ENCODE peak calls at places on chromosomes 11 and 22, in seven cellular contexts. One of them, this sample, is unnamed. For H3K4me1 and H3K9me3, the result is how much of the 10 kb centered on the place peaks cover.

GRCh38 chr22:25702046-25702445 is 39.9 kb upstream of the MYO18B start:
- DNase-seq in stomach: no peak
- DNase-seq in adrenal gland: no peak
- DNase-seq in IMR-90: peak
- DNase-seq in body of pancreas: no peak
- DNase-seq in HCT116: no peak
- DNase-seq in transverse colon: no peak
- DNase-seq in this sample: no peak

GRCh38 chr22:36191106-36191836 is 10.3 kb downstream of the APOL4 start:
- DNase-seq in stomach: no peak
- DNase-seq in adrenal gland: peak
- DNase-seq in IMR-90: peak
- DNase-seq in body of pancreas: no peak
- DNase-seq in HCT116: no peak
- DNase-seq in transverse colon: peak
- DNase-seq in this sample: peak

GRCh38 chr11:61834278-61835004 is 6.3 kb downstream of the FADS2 start:
- DNase-seq in stomach: no peak
- DNase-seq in adrenal gland: peak
- DNase-seq in IMR-90: peak
- DNase-seq in body of pancreas: no peak
- DNase-seq in HCT116: no peak
- DNase-seq in transverse colon: no peak
- DNase-seq in this sample: peak

GRCh38 chr11:131614514-131615085 is 244.2 kb downstream of the NTM start:
- DNase-seq in stomach: no peak
- DNase-seq in adrenal gland: no peak
- DNase-seq in IMR-90: no peak
- DNase-seq in body of pancreas: no peak
- DNase-seq in HCT116: no peak
- DNase-seq in transverse colon: no peak
- DNase-seq in this sample: no peak

GRCh38 chr22:49937758-49938564 is 19.5 kb downstream of the CRELD2 start:
- DNase-seq in stomach: peak
- DNase-seq in adrenal gland: peak
- DNase-seq in IMR-90: no peak
- DNase-seq in body of pancreas: no peak
- DNase-seq in HCT116: no peak
- DNase-seq in transverse colon: no peak
- DNase-seq in this sample: no peak

GRCh38 chr11:1826552-1827094 is 8.2 kb upstream of the SYT8 start:
- DNase-seq in stomach: peak
- DNase-seq in adrenal gland: peak
- DNase-seq in IMR-90: peak
- DNase-seq in body of pancreas: peak
- DNase-seq in HCT116: no peak
- DNase-seq in transverse colon: peak
- DNase-seq in this sample: no peak

GRCh38 chr11:93740031-93740801 is 1.1 kb downstream of the TAF1D start:
- DNase-seq in stomach: no peak
- DNase-seq in adrenal gland: no peak
- DNase-seq in IMR-90: peak
- DNase-seq in body of pancreas: peak
- DNase-seq in HCT116: no peak
- DNase-seq in transverse colon: peak
- DNase-seq in this sample: no peak

GRCh38 chr11:75302346-75302745 is 49.1 kb downstream of the ARRB1 start:
- DNase-seq in stomach: no peak
- DNase-seq in adrenal gland: no peak
- DNase-seq in IMR-90: no peak
- DNase-seq in body of pancreas: no peak
- DNase-seq in HCT116: no peak
- DNase-seq in transverse colon: no peak
- DNase-seq in this sample: no peak

GRCh38 chr11:123760894-123761293 is 6.6 kb upstream of the OR6X1 start:
- DNase-seq in stomach: no peak
- DNase-seq in adrenal gland: no peak
- DNase-seq in IMR-90: no peak
- DNase-seq in body of pancreas: no peak
- DNase-seq in HCT116: no peak
- DNase-seq in transverse colon: no peak
- DNase-seq in this sample: no peak

GRCh38 chr11:112656772-112657428 is 304.3 kb upstream of the NCAM1 start:
- DNase-seq in stomach: no peak
- DNase-seq in adrenal gland: no peak
- DNase-seq in IMR-90: peak
- DNase-seq in body of pancreas: no peak
- DNase-seq in HCT116: peak
- DNase-seq in transverse colon: no peak
- DNase-seq in this sample: peak

DNA sequence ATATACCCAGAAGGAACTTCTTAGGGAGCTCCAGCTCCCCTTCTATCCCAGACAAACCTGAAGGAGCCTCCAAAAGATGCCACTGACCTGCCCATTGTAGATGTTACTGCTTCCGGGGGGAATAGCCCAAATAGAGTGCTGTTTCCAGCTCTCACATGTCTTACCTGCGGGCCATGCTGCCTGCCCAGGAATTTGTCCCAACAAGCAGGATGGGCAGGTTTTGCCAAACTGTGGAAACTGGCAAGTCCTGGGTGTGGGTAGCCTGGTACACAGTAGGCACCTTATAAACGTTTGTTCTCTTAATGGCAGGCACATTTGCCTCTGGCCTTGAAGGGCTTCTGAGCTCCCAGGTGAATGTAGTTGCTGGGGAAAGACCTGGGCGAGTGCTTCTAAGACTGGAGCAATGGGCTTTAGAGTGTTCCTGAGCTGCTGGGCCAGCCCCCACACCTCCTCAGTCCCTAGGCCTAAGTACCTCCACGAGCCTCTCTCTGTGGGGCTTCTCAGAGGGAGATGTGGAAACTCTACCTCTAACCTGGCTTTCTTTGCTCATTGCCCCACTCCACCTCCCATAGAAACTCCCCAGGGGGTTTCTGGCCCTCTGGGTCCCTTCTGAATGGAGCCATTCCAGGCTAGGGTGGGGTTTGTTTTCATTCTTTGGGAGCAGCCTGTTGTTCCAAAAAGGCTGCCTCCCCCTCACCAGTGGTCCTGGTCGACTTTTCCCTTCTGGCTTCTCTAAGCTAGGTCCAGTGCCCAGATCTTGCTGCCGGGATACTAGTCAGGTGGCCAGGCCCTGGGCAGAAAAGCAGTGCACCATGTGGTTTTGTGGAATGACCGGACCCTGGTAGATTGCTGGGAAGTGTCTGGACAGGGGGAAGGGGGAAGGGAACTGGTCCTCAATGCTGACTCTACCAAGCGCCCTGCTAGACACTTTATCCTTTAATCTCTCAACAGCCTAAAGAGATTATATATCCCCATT is 37.2 kb downstream of the LIMK2 start:
- DNase-seq in stomach: no peak
- DNase-seq in adrenal gland: no peak
- DNase-seq in IMR-90: no peak
- DNase-seq in body of pancreas: no peak
- DNase-seq in HCT116: no peak
- DNase-seq in transverse colon: no peak
- DNase-seq in this sample: no peak
- TF ChIP-seq POLR2A in stomach: no peak
- TF ChIP-seq POLR2A in adrenal gland: no peak
- TF ChIP-seq POLR2A in IMR-90: no peak
- TF ChIP-seq POLR2A in body of pancreas: no peak
- TF ChIP-seq POLR2A in HCT116: no peak
- TF ChIP-seq POLR2A in transverse colon: no peak
- TF ChIP-seq POLR2A in this sample: no peak

GRCh38 chr11:122116591-122116990 is 576 bp upstream of the BLID start:
- DNase-seq in stomach: no peak
- DNase-seq in adrenal gland: no peak
- DNase-seq in IMR-90: no peak
- DNase-seq in body of pancreas: no peak
- DNase-seq in HCT116: no peak
- DNase-seq in transverse colon: no peak
- DNase-seq in this sample: no peak
- H3K4me1 ChIP-seq in stomach: under half
- H3K4me1 ChIP-seq in adrenal gland: under half
- H3K4me1 ChIP-seq in IMR-90: under half
- H3K4me1 ChIP-seq in body of pancreas: under half
- H3K4me1 ChIP-seq in HCT116: under half
- H3K4me1 ChIP-seq in transverse colon: under half
- H3K4me1 ChIP-seq in this sample: under half

GRCh38 chr11:58727415-58727797 is 4.3 kb downstream of the GLYAT start:
- DNase-seq in stomach: no peak
- DNase-seq in adrenal gland: no peak
- DNase-seq in IMR-90: no peak
- DNase-seq in body of pancreas: no peak
- DNase-seq in HCT116: no peak
- DNase-seq in transverse colon: no peak
- DNase-seq in this sample: no peak

GRCh38 chr11:58734681-58735490 is 3.1 kb upstream of the GLYAT start:
- DNase-seq in stomach: peak
- DNase-seq in adrenal gland: no peak
- DNase-seq in IMR-90: no peak
- DNase-seq in body of pancreas: peak
- DNase-seq in HCT116: no peak
- DNase-seq in transverse colon: no peak
- DNase-seq in this sample: no peak

GRCh38 chr11:58730507-58731089 is 1.1 kb downstream of the GLYAT start:
- DNase-seq in stomach: no peak
- DNase-seq in adrenal gland: no peak
- DNase-seq in IMR-90: no peak
- DNase-seq in body of pancreas: no peak
- DNase-seq in HCT116: no peak
- DNase-seq in transverse colon: no peak
- DNase-seq in this sample: no peak

GRCh38 chr11:58726594-58727414 is 4.9 kb downstream of the GLYAT start:
- DNase-seq in stomach: no peak
- DNase-seq in adrenal gland: no peak
- DNase-seq in IMR-90: no peak
- DNase-seq in body of pancreas: no peak
- DNase-seq in HCT116: no peak
- DNase-seq in transverse colon: no peak
- DNase-seq in this sample: no peak

DNA sequence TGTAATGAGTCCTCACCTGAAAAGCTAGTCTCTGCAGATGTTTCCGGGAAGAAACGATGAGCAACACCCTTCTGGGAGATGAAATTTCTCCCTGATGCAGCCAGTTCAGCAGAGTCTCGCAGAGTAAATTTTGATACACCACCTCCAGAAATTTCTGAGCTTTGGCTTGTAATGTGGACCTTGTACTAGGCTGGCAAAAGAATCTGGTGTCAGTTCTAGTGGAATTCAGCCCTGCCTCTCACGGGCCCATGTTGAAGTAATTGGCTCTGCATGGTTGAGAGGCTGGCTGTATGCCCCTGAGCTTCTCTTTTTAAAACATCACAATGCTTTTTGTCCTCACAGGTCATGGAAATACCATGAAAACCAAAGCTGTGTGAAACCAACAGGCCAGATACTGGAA is at the start of gene GLYAT:
- DNase-seq in stomach: no peak
- DNase-seq in adrenal gland: no peak
- DNase-seq in IMR-90: no peak
- DNase-seq in body of pancreas: no peak
- DNase-seq in HCT116: no peak
- DNase-seq in transverse colon: no peak
- DNase-seq in this sample: no peak
- H3K9me3 ChIP-seq in stomach: under half
- H3K9me3 ChIP-seq in adrenal gland: under half
- H3K9me3 ChIP-seq in IMR-90: under half
- H3K9me3 ChIP-seq in body of pancreas: under half
- H3K9me3 ChIP-seq in HCT116: under half
- H3K9me3 ChIP-seq in transverse colon: under half
- H3K9me3 ChIP-seq in this sample: under half

DNA sequence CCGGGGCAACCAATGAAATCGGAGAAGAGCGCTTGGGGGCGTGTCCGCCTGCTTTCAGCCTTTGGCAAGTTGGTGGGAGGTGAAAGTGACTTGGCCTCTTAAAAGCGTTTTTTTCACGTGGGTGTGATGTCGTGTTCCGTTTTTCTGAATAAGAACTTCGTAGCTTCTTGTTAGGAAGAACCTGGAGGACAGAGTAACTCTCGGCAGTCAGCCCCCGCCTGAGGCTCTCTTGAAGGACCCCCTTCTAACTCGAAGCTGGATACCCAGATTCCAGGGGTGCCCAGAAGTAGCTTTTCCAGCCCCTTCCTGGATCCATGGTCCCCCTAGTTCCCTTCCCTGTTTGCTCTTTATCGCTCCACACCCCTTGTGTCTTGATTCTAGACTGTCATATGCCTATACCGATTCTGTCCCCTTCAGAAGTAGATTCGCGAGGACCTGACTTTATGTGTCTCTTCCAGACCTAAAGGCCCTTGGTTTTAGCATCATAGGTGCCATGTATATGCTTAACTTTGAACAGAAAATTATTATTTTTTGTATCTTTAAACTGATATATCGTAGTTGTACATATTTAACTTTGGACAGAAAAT is 915 bp upstream of the OSBP start:
- DNase-seq in stomach: no peak
- DNase-seq in adrenal gland: no peak
- DNase-seq in IMR-90: no peak
- DNase-seq in body of pancreas: no peak
- DNase-seq in HCT116: no peak
- DNase-seq in transverse colon: no peak
- DNase-seq in this sample: no peak
- TF ChIP-seq POLR2A in stomach: no peak
- TF ChIP-seq POLR2A in adrenal gland: peak
- TF ChIP-seq POLR2A in IMR-90: peak
- TF ChIP-seq POLR2A in body of pancreas: peak
- TF ChIP-seq POLR2A in HCT116: peak
- TF ChIP-seq POLR2A in transverse colon: peak
- TF ChIP-seq POLR2A in this sample: peak

DNA sequence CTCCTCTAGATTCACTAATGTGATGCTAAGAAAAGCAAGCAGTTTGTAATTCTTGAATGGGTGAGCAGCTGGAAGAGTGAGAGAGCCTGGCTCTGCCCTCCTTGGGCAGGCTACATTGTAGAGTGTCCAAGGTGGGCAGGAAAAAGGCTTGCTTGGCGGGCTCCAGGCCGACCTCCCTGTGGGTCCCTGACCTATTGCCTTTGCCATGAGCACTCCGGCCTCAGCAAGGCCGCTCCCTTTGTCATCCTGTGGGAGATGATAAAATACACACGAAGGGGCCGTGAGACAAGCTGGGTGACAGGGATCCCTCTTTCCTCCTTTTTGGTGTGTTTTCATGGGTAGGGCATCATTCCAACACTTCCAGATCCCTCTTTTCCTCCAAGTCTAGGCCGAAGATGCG is 41.8 kb downstream of the TIMP3 start:
- DNase-seq in stomach: no peak
- DNase-seq in adrenal gland: no peak
- DNase-seq in IMR-90: no peak
- DNase-seq in body of pancreas: no peak
- DNase-seq in HCT116: no peak
- DNase-seq in transverse colon: no peak
- DNase-seq in this sample: no peak
- H3K4me1 ChIP-seq in stomach: half or more
- H3K4me1 ChIP-seq in adrenal gland: half or more
- H3K4me1 ChIP-seq in IMR-90: under half
- H3K4me1 ChIP-seq in body of pancreas: under half
- H3K4me1 ChIP-seq in HCT116: under half
- H3K4me1 ChIP-seq in transverse colon: under half
- H3K4me1 ChIP-seq in this sample: under half